ENCODE peak calls at places on chromosome 14, in seven cellular contexts. T is fibroblast of pulmonary artery; O is CD8-positive, alpha-beta T cell; D is activated naive CD4-positive, alpha-beta T cell treated with anti-CD3 and anti-CD28 coated beads for 36 hours; U is NCI-H774; S is effector CD4-positive, alpha-beta T cell; E is DMS53. Q is an unnamed sample.

GRCh38 chr14:56224691-56225681 is 106.8 kb downstream of the PELI2 start:
- DNase-seq in T (no peak), O (no peak), D (no peak), U (no peak), S (no peak), E (peak; percentile 93), Q (no peak)

GRCh38 chr14:33674716-33675115 is 276.2 kb downstream of the EGLN3 start:
- DNase-seq in T (no peak), O (no peak), D (no peak), U (no peak), S (no peak), E (no peak), Q (no peak)

GRCh38 chr14:40581264-40581663 is 1025.4 kb upstream of the LRFN5 start:
- DNase-seq in T (no peak), O (no peak), D (no peak), U (no peak), S (no peak), E (peak; percentile 13), Q (no peak)

GRCh38 chr14:92638904-92639303 is 109.5 kb downstream of the LGMN start:
- DNase-seq in T (no peak), O (no peak), D (no peak), U (no peak), S (no peak), E (no peak), Q (no peak)

GRCh38 chr14:96811265-96811664 is 14.1 kb downstream of the VRK1 start:
- DNase-seq in T (peak; percentile 73), O (no peak), D (no peak), U (no peak), S (no peak), E (no peak), Q (no peak)

GRCh38 chr14:81536125-81536771 is 2.6 kb upstream of the SEL1L start:
- DNase-seq in T (no peak), O (no peak), D (no peak), U (no peak), S (no peak), E (peak; percentile 86), Q (no peak)

GRCh38 chr14:53951661-53952265 is 4.9 kb downstream of the BMP4 start:
- DNase-seq in T (no peak), O (no peak), D (no peak), U (no peak), S (no peak), E (no peak), Q (no peak)

GRCh38 chr14:99831915-99832314 is 38.7 kb downstream of the EML1 start:
- DNase-seq in T (no peak), O (no peak), D (no peak), U (no peak), S (no peak), E (no peak), Q (no peak)

GRCh38 chr14:21476526-21476924 is 234 bp downstream of the RAB2B start:
- DNase-seq in T (no peak), O (peak; percentile 75), D (no peak), U (peak; percentile 92), S (peak; percentile 81), E (peak; percentile 83), Q (peak; percentile 81)

GRCh38 chr14:89587128-89587420 is 170.0 kb upstream of the FOXN3 start:
- DNase-seq in T (no peak), O (no peak), D (no peak), U (no peak), S (no peak), E (no peak), Q (no peak)

GRCh38 chr14:55580401-55581010 is 499 bp downstream of the KTN1 start:
- DNase-seq in T (no peak), O (peak; percentile 46), D (peak; percentile 34), U (no peak), S (peak; percentile 51), E (peak; percentile 81), Q (peak; percentile 71)

GRCh38 chr14:103488960-103489359 is 33.7 kb downstream of the CKB start:
- DNase-seq in T (peak; percentile 21), O (no peak), D (no peak), U (no peak), S (no peak), E (no peak), Q (no peak)

GRCh38 chr14:104223101-104223809 is 84.9 kb downstream of the KIF26A start:
- DNase-seq in T (no peak), O (no peak), D (no peak), U (peak; percentile 22), S (no peak), E (no peak), Q (peak; percentile 55)

GRCh38 chr14:101077511-101078074 is 174.1 kb upstream of the RTL1 start:
- DNase-seq in T (peak; percentile 23), O (no peak), D (no peak), U (no peak), S (no peak), E (no peak), Q (no peak)

GRCh38 chr14:52918486-52918885 is 32.4 kb downstream of the FERMT2 start:
- DNase-seq in T (peak; percentile 85), O (no peak), D (peak; percentile 47), U (no peak), S (peak; percentile 4), E (peak; percentile 9), Q (no peak)

GRCh38 chr14:43411841-43412240 is 1095.2 kb downstream of the FSCB start:
- DNase-seq in T (peak; percentile 70), O (no peak), D (no peak), U (no peak), S (no peak), E (no peak), Q (no peak)

GRCh38 chr14:77301103-77301502 is 19.6 kb downstream of the POMT2 start:
- DNase-seq in T (peak; percentile 90), O (peak; percentile 27), D (peak; percentile 82), U (no peak), S (peak; percentile 23), E (peak; percentile 79), Q (peak; percentile 60)

GRCh38 chr14:100421756-100422470 is 98.8 kb downstream of the SLC25A47 start:
- DNase-seq in T (no peak), O (no peak), D (no peak), U (no peak), S (no peak), E (no peak), Q (no peak)

GRCh38 chr14:70188608-70189540 is at the start of gene SLC8A3:
- DNase-seq in T (peak; percentile 33), O (no peak), D (peak; percentile 72), U (no peak), S (no peak), E (peak; percentile 86), Q (no peak)

GRCh38 chr14:32407170-32407569 is 78.1 kb downstream of the AKAP6 start:
- DNase-seq in T (peak; percentile 24), O (no peak), D (no peak), U (no peak), S (no peak), E (no peak), Q (no peak)

GRCh38 chr14:83838221-83838620 is 1691.7 kb upstream of the FLRT2 start:
- DNase-seq in T (no peak), O (no peak), D (no peak), U (no peak), S (no peak), E (no peak), Q (no peak)

GRCh38 chr14:104130974-104131651 is 7.3 kb upstream of the KIF26A start:
- DNase-seq in T (peak; percentile 29), O (no peak), D (peak; percentile 35), U (peak; percentile 21), S (no peak), E (peak; percentile 58), Q (no peak)

GRCh38 chr14:24837280-24838046 is 203.5 kb upstream of the GZMB start:
- DNase-seq in T (no peak), O (no peak), D (no peak), U (no peak), S (no peak), E (no peak), Q (no peak)

GRCh38 chr14:67418368-67419174 is 6.6 kb upstream of the PLEK2 start:
- DNase-seq in T (no peak), O (no peak), D (no peak), U (no peak), S (no peak), E (peak; percentile 7), Q (peak; percentile 85)

GRCh38 chr14:44912041-44912869 is 49.5 kb downstream of the KLHL28 start:
- DNase-seq in T (no peak), O (no peak), D (no peak), U (no peak), S (no peak), E (no peak), Q (no peak)

GRCh38 chr14:69715725-69716482 is 51.0 kb upstream of the SRSF5 start:
- DNase-seq in T (peak; percentile 98), O (no peak), D (no peak), U (peak; percentile 43), S (peak; percentile 11), E (peak; percentile 69), Q (no peak)